ENCODE peak calls at places on chromosomes 3 and 15, in seven cellular contexts. M is K562, E is HCT116, S is SK-N-SH, H is HepG2, P is H1, D is GM12878. N is an unnamed sample.

GRCh38 chr3:126261037-126261436 is 80.7 kb upstream of the ALDH1L1 start:
- DNase-seq in P (no peak), S (no peak), M (peak; percentile 15), E (no peak), H (peak; percentile 62), D (no peak), N (no peak)

GRCh38 chr15:43923553-43923952 is 96.8 kb downstream of the WDR76 start:
- DNase-seq in S (no peak), P (no peak), D (no peak), M (no peak), E (no peak), H (no peak), N (no peak)

GRCh38 chr3:78238811-78239210 is 1198.9 kb downstream of the ROBO2 start:
- DNase-seq in H (no peak), M (no peak), E (no peak), D (no peak), S (no peak), P (no peak), N (no peak)

GRCh38 chr3:61668317-61668864 is 107.0 kb downstream of the PTPRG start:
- DNase-seq in H (no peak), P (no peak), S (no peak), M (no peak), E (no peak), D (no peak), N (no peak)

GRCh38 chr3:5122030-5122740 is at the start of gene ARL8B:
- DNase-seq in P (peak; percentile 94), D (no peak), M (peak; percentile 97), H (peak; percentile 65), S (peak; percentile 97), E (peak; percentile 78), N (peak; percentile 78)

GRCh38 chr3:43248194-43248593 is 38.1 kb upstream of the SNRK start:
- DNase-seq in P (peak; percentile 35), H (no peak), E (no peak), S (no peak), M (no peak), D (no peak), N (no peak)

GRCh38 chr15:91100561-91101355 is 701 bp downstream of the SV2B start:
- DNase-seq in D (no peak), P (peak; percentile 50), M (no peak), H (no peak), S (peak; percentile 37), E (no peak), N (no peak)

GRCh38 chr3:38146504-38146903 is 8.0 kb downstream of the MYD88 start:
- DNase-seq in H (no peak), M (no peak), E (no peak), D (no peak), S (no peak), P (no peak), N (no peak)

GRCh38 chr3:53819163-53819868 is 26.9 kb downstream of the CHDH start:
- DNase-seq in D (no peak), M (no peak), P (no peak), S (no peak), E (no peak), H (no peak), N (no peak)

GRCh38 chr15:85554852-85555521 is 174.6 kb downstream of the AKAP13 start:
- DNase-seq in P (no peak), M (no peak), H (no peak), D (no peak), S (no peak), E (no peak), N (no peak)

GRCh38 chr3:160245261-160245800 is 20.1 kb downstream of the C3orf80 start:
- DNase-seq in P (no peak), M (no peak), E (no peak), S (no peak), H (no peak), D (no peak), N (no peak)

GRCh38 chr15:89671687-89672086 is 7.5 kb downstream of the PLIN1 start:
- DNase-seq in E (no peak), H (no peak), D (no peak), S (no peak), P (no peak), M (no peak), N (peak; percentile 4)

GRCh38 chr15:78051622-78052405 is 25.7 kb downstream of the TBC1D2B start:
- DNase-seq in P (no peak), S (no peak), E (no peak), H (no peak), M (no peak), D (no peak), N (no peak)

GRCh38 chr3:32421991-32422859 is 30.6 kb downstream of the CMTM7 start:
- DNase-seq in E (peak; percentile 81), M (no peak), D (no peak), P (no peak), S (peak; percentile 43), H (no peak), N (peak; percentile 56)

GRCh38 chr15:101613130-101614000 is 38.8 kb downstream of the TM2D3 start:
- DNase-seq in P (no peak), M (no peak), H (peak; percentile 65), D (no peak), E (no peak), S (peak; percentile 80), N (peak; percentile 77)

GRCh38 chr3:40939113-40940070 is 259.9 kb upstream of the CTNNB1 start:
- DNase-seq in E (no peak), S (no peak), P (no peak), D (no peak), H (no peak), M (no peak), N (no peak)

GRCh38 chr3:139772539-139773500 is 95.0 kb upstream of the NMNAT3 start:
- DNase-seq in P (no peak), H (no peak), S (no peak), M (no peak), E (no peak), D (no peak), N (no peak)

GRCh38 chr15:62672268-62672667 is 370.3 kb upstream of the TPM1 start:
- DNase-seq in P (no peak), E (no peak), D (no peak), S (no peak), M (no peak), H (no peak), N (no peak)

GRCh38 chr3:1723726-1724125 is 374.9 kb upstream of the CNTN4 start:
- DNase-seq in H (no peak), D (no peak), S (no peak), P (no peak), M (no peak), E (no peak), N (no peak)

GRCh38 chr3:38560996-38561717 is 65.0 kb downstream of the EXOG start:
- DNase-seq in D (no peak), M (no peak), H (no peak), S (no peak), E (no peak), P (no peak), N (no peak)

GRCh38 chr15:34122771-34123183 is 20.9 kb downstream of the PGBD4 start:
- DNase-seq in S (no peak), E (no peak), D (peak; percentile 42), M (no peak), P (no peak), H (peak; percentile 14), N (no peak)

GRCh38 chr3:9316881-9317341 is 45.9 kb upstream of the THUMPD3 start:
- DNase-seq in S (no peak), P (peak; percentile 51), M (no peak), D (no peak), H (no peak), E (no peak), N (no peak)

GRCh38 chr3:11187678-11188077 is 33.4 kb downstream of the HRH1 start:
- DNase-seq in S (no peak), D (no peak), H (no peak), E (no peak), P (no peak), M (no peak), N (no peak)
- TF ChIP-seq JUND in S (no peak), D (no peak), H (no peak), E (no peak), P (no peak), M (no peak), N (no peak)

DNA sequence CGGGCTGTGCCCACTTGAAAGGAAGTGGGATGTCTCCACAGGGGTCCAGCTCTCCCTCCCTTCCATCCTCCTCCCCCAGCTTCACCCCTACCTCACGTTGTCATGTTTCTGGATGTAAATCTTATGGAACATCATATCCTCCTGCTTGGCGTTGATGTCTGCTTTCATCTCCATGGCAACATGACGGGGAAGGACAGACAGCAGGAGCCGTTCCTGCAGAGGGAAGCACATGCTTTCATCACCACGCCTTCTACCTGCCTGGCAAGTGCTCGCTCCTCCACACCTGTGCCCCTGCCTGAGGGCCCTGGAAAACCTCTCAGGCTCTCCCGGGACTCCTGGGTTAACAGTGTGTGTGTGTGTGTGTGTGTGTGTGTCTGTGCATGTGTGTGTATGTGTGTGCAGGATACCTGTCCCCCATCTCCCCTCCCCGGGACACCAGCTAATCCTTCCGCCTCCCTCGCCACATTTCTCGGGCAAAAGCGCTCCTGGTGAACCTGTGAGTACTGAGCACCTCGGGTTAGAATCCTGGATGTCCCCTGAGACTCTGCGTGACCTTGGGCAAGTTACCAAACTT is 101.1 kb downstream of the ADCY5 start:
- DNase-seq in E (no peak), S (no peak), P (no peak), H (no peak), M (no peak), D (no peak), N (no peak)
- TF ChIP-seq JUND in E (no peak), S (no peak), P (no peak), H (no peak), M (no peak), D (no peak), N (no peak)

GRCh38 chr3:31048143-31048542 is 153.7 kb upstream of the GADL1 start:
- DNase-seq in P (no peak), D (no peak), M (no peak), H (no peak), S (no peak), E (no peak), N (no peak)

GRCh38 chr3:31051226-31051625 is 156.8 kb upstream of the GADL1 start:
- DNase-seq in E (no peak), P (no peak), M (no peak), D (no peak), H (no peak), S (no peak), N (no peak)

GRCh38 chr3:31047673-31048072 is 153.2 kb upstream of the GADL1 start:
- DNase-seq in H (no peak), P (no peak), E (no peak), S (no peak), D (no peak), M (no peak), N (no peak)

GRCh38 chr3:31053299-31053698 is 158.8 kb upstream of the GADL1 start:
- DNase-seq in D (no peak), M (no peak), E (no peak), P (no peak), H (no peak), S (no peak), N (no peak)

GRCh38 chr3:31050296-31050695 is 155.8 kb upstream of the GADL1 start:
- DNase-seq in D (no peak), E (no peak), P (no peak), H (no peak), M (no peak), S (no peak), N (no peak)
- TF ChIP-seq JUND in D (no peak), E (no peak), P (no peak), H (no peak), M (no peak), S (no peak), N (no peak)

GRCh38 chr3:35529337-35529736 is 110.0 kb upstream of the ARPP21 start:
- DNase-seq in E (no peak), D (no peak), H (no peak), M (no peak), S (no peak), P (no peak), N (no peak)
- TF ChIP-seq JUND in E (no peak), D (no peak), H (no peak), M (no peak), S (no peak), P (no peak), N (no peak)

GRCh38 chr3:143562789-143563188 is 285.5 kb downstream of the SLC9A9 start:
- DNase-seq in S (no peak), M (no peak), H (no peak), P (no peak), E (no peak), D (no peak), N (no peak)
- TF ChIP-seq JUND in S (no peak), M (no peak), H (no peak), P (no peak), E (no peak), D (no peak), N (no peak)

N was measured in T47D.